ENCODE peak calls at places on chromosomes 12 and 14, in five cellular contexts. L is mammary epithelial cell, N is BE2C, A is HEK293T, Q is NCI-H1436 treated with DMSO at 0.1 percent for 48 hours. C is an unnamed sample.

GRCh38 chr12:75684678-75685620 is 173.5 kb upstream of the KRR1 start:
- DNase-seq in A (no peak), Q (no peak), N (no peak), L (peak), C (peak)

GRCh38 chr14:78278464-78278863 is 108.3 kb downstream of the NRXN3 start:
- DNase-seq in A (no peak), Q (no peak), N (no peak), L (no peak), C (no peak)

GRCh38 chr12:104494137-104494815 is 37.5 kb downstream of the CHST11 start:
- DNase-seq in A (no peak), N (no peak), Q (no peak), L (no peak), C (no peak)

GRCh38 chr12:120725659-120726509 is at the start of gene ACADS:
- DNase-seq in L (peak), Q (peak), N (peak), A (peak), C (peak)

GRCh38 chr12:3204143-3204542 is 127.0 kb downstream of the TSPAN9 start:
- DNase-seq in A (no peak), L (no peak), N (no peak), Q (no peak), C (no peak)

GRCh38 chr14:94544726-94545125 is 16.5 kb upstream of the SERPINA4 start:
- DNase-seq in N (no peak), A (no peak), L (no peak), Q (no peak), C (no peak)

GRCh38 chr14:65864549-65864948 is 452.0 kb downstream of the FUT8 start:
- DNase-seq in Q (no peak), N (no peak), L (no peak), A (no peak), C (no peak)

GRCh38 chr12:82325540-82326336 is 32.4 kb downstream of the CCDC59 start:
- DNase-seq in Q (no peak), L (no peak), N (no peak), A (no peak), C (no peak)

GRCh38 chr12:27460471-27460978 is 14.0 kb downstream of the SMCO2 start:
- DNase-seq in A (no peak), L (peak), Q (no peak), N (no peak), C (no peak)

GRCh38 chr12:28253175-28253641 is 63.0 kb downstream of the CCDC91 start:
- DNase-seq in A (no peak), Q (no peak), N (no peak), L (peak), C (no peak)

GRCh38 chr12:131682511-131682895 is 28.4 kb upstream of the SFSWAP start:
- DNase-seq in A (no peak), N (no peak), L (no peak), Q (no peak), C (no peak)

GRCh38 chr14:24392327-24393098 is 6.3 kb upstream of the NYNRIN start:
- DNase-seq in A (peak), Q (no peak), N (no peak), L (peak), C (no peak)

GRCh38 chr12:91785655-91786489 is 359.8 kb downstream of the BTG1 start:
- DNase-seq in A (no peak), N (no peak), Q (peak), L (no peak), C (no peak)

GRCh38 chr12:75842119-75842518 is 189.5 kb downstream of the PHLDA1 start:
- DNase-seq in Q (no peak), L (no peak), N (no peak), A (no peak), C (no peak)

GRCh38 chr12:76028649-76029277 is 2.8 kb downstream of the PHLDA1 start:
- DNase-seq in N (no peak), A (no peak), Q (no peak), L (no peak), C (no peak)

GRCh38 chr12:108604208-108604941 is 6.5 kb upstream of the TMEM119 start:
- DNase-seq in N (no peak), Q (no peak), L (no peak), A (no peak), C (no peak)

GRCh38 chr14:72559227-72559626 is 334.7 kb downstream of the DPF3 start:
- DNase-seq in A (no peak), N (no peak), Q (no peak), L (peak), C (no peak)

GRCh38 chr12:109134186-109134917 is 18.0 kb downstream of the ACACB start:
- DNase-seq in N (peak), A (peak), L (peak), Q (no peak), C (no peak)

GRCh38 chr12:52010152-52010622 is 3.4 kb downstream of the TAMALIN start:
- DNase-seq in L (no peak), N (peak), Q (no peak), A (peak), C (peak)

GRCh38 chr12:117171499-117172162 is 18.6 kb downstream of the FBXO21 start:
- DNase-seq in Q (no peak), L (no peak), N (no peak), A (no peak), C (no peak)

GRCh38 chr12:25384954-25385216 is 134.2 kb upstream of the KRAS start:
- DNase-seq in L (no peak), Q (no peak), N (no peak), A (no peak), C (no peak)

GRCh38 chr14:90726656-90727055 is 89.6 kb downstream of the TTC7B start:
- DNase-seq in A (no peak), L (peak), Q (no peak), N (no peak), C (peak)

GRCh38 chr14:80973918-80974317 is 18.5 kb downstream of the TSHR start:
- DNase-seq in Q (no peak), L (no peak), A (no peak), N (peak), C (no peak)

GRCh38 chr12:1859643-1860042 is 39.3 kb downstream of the LRTM2 start:
- DNase-seq in N (no peak), L (peak), Q (no peak), A (no peak), C (peak)

GRCh38 chr14:54837508-54838149 is 65.0 kb downstream of the GCH1 start:
- DNase-seq in A (no peak), Q (no peak), N (no peak), L (no peak), C (no peak)

GRCh38 chr12:50764861-50765324 is 992 bp downstream of the ATF1 start:
- DNase-seq in N (peak), A (no peak), L (peak), Q (no peak), C (peak)

GRCh38 chr12:32519047-32519446 is 119.7 kb downstream of the FGD4 start:
- DNase-seq in N (no peak), Q (no peak), A (no peak), L (no peak), C (no peak)

GRCh38 chr14:74290415-74290814 is 12.3 kb downstream of the ABCD4 start:
- DNase-seq in L (no peak), A (peak), N (peak), Q (no peak), C (no peak)

GRCh38 chr14:76995279-76996035 is 33.1 kb downstream of the IRF2BPL start:
- DNase-seq in A (no peak), Q (no peak), N (no peak), L (no peak), C (no peak)

C was measured in H4.